ENCODE peak calls at places on chromosomes 12 and 14, in four cellular contexts. A, B, S and T are unnamed samples.

GRCh38 chr14:58104808-58105207 is 47.2 kb downstream of the ARMH4 start:
- DNase-seq in A (no peak), S (no peak), B (peak; percentile 33), T (peak; percentile 27)

GRCh38 chr14:79629891-79630560 is 581.3 kb downstream of the DIO2 start:
- DNase-seq in B (no peak), S (no peak), A (no peak), T (no peak)

GRCh38 chr14:43438056-43438455 is 1069.0 kb downstream of the FSCB start:
- DNase-seq in A (no peak), S (no peak), B (no peak), T (no peak)

GRCh38 chr12:5758347-5758746 is 186.7 kb downstream of the ANO2 start:
- DNase-seq in A (no peak), B (no peak), S (no peak), T (no peak)

GRCh38 chr14:99521176-99522024 is 40.2 kb downstream of the CCNK start:
- DNase-seq in B (no peak), S (no peak), A (no peak), T (no peak)

GRCh38 chr12:75635606-75636444 is 124.4 kb upstream of the KRR1 start:
- DNase-seq in A (peak; percentile 97), S (no peak), B (peak; percentile 79), T (no peak)

GRCh38 chr12:120831648-120832267 is 72.4 kb downstream of the SPPL3 start:
- DNase-seq in B (no peak), S (no peak), A (no peak), T (no peak)

GRCh38 chr14:35378638-35379568 is 25.6 kb downstream of the NFKBIA start:
- DNase-seq in A (no peak), S (no peak), B (peak; percentile 78), T (no peak)

GRCh38 chr12:107807471-107808150 is 33.1 kb downstream of the ASCL4 start:
- DNase-seq in S (no peak), A (no peak), B (no peak), T (no peak)

GRCh38 chr12:59699408-59700144 is 103.7 kb downstream of the SLC16A7 start:
- DNase-seq in A (no peak), S (no peak), B (peak; percentile 78), T (peak; percentile 25)

GRCh38 chr12:97308576-97309198 is 153.9 kb upstream of the RMST start:
- DNase-seq in B (peak; percentile 13), A (peak; percentile 58), S (no peak), T (peak; percentile 14)

GRCh38 chr14:59061292-59061691 is 127.2 kb upstream of the DAAM1 start:
- DNase-seq in A (no peak), S (no peak), B (no peak), T (no peak)

GRCh38 chr14:24398298-24398942 is 383 bp upstream of the NYNRIN start:
- DNase-seq in A (no peak), S (no peak), B (no peak), T (no peak)

GRCh38 chr14:68785817-68786490 is 6.9 kb downstream of the ZFP36L1 start:
- DNase-seq in B (no peak), S (peak; percentile 44), A (peak; percentile 77), T (peak; percentile 72)

GRCh38 chr14:67436006-67436866 is 24.3 kb upstream of the PLEK2 start:
- DNase-seq in S (no peak), B (no peak), A (no peak), T (no peak)

GRCh38 chr12:132318135-132318534 is 11.3 kb downstream of the GALNT9 start:
- DNase-seq in A (no peak), S (no peak), B (no peak), T (no peak)

GRCh38 chr12:109557809-109558208 is 15.5 kb downstream of the MMAB start:
- DNase-seq in A (no peak), S (no peak), B (no peak), T (no peak)